ENCODE peak calls at places on chromosomes 7 and 10, in four cellular contexts. D, S, C and A are unnamed samples.

GRCh38 chr10:123249894-123250293 is 95.7 kb downstream of the BUB3 start:
- DNase-seq in D (no peak), S (no peak), C (no peak), A (no peak)

GRCh38 chr7:155190608-155191536 is 106.8 kb upstream of the INSIG1 start:
- DNase-seq in D (no peak), S (peak; percentile 71), C (peak; percentile 75), A (peak; percentile 38)

GRCh38 chr10:102781921-102782542 is 38.3 kb downstream of the WBP1L start:
- DNase-seq in D (no peak), S (no peak), C (no peak), A (no peak)

GRCh38 chr10:83373659-83374058 is 765.6 kb upstream of the GHITM start:
- DNase-seq in D (no peak), S (no peak), C (no peak), A (no peak)

GRCh38 chr7:45219801-45220200 is 62.2 kb downstream of the RAMP3 start:
- DNase-seq in D (no peak), S (no peak), C (no peak), A (no peak)

GRCh38 chr7:18425873-18426520 is 69.6 kb upstream of the HDAC9 start:
- DNase-seq in D (no peak), S (no peak), C (no peak), A (no peak)

GRCh38 chr10:71773221-71773971 is at the start of gene VSIR:
- DNase-seq in D (peak; percentile 89), S (peak; percentile 95), C (peak; percentile 96), A (peak; percentile 74)

GRCh38 chr7:55504093-55504859 is 68.0 kb downstream of the VOPP1 start:
- DNase-seq in D (no peak), S (no peak), C (peak; percentile 43), A (no peak)

GRCh38 chr7:155529845-155530244 is 16.5 kb downstream of the CNPY1 start:
- DNase-seq in D (no peak), S (no peak), C (no peak), A (no peak)

GRCh38 chr10:89458289-89458688 is 43.9 kb downstream of the IFIT5 start:
- DNase-seq in D (no peak), S (no peak), C (no peak), A (no peak)

GRCh38 chr7:76386691-76387260 is 22.7 kb downstream of the SSC4D start:
- DNase-seq in D (no peak), S (no peak), C (no peak), A (no peak)

GRCh38 chr10:3468919-3469638 is 296.5 kb upstream of the PITRM1 start:
- DNase-seq in D (peak; percentile 69), S (peak; percentile 77), C (no peak), A (peak; percentile 55)

GRCh38 chr10:78331391-78331922 is 297.8 kb downstream of the RPS24 start:
- DNase-seq in D (peak; percentile 79), S (no peak), C (peak; percentile 21), A (no peak)

GRCh38 chr10:60964257-60965235 is 20.6 kb upstream of the RHOBTB1 start:
- DNase-seq in D (peak; percentile 83), S (peak; percentile 71), C (peak; percentile 81), A (peak; percentile 65)
- H3K4me3 ChIP-seq in D (no peak overlapping the region), S (no peak overlapping the region), C (no peak overlapping the region), A (no peak overlapping the region)

DNA sequence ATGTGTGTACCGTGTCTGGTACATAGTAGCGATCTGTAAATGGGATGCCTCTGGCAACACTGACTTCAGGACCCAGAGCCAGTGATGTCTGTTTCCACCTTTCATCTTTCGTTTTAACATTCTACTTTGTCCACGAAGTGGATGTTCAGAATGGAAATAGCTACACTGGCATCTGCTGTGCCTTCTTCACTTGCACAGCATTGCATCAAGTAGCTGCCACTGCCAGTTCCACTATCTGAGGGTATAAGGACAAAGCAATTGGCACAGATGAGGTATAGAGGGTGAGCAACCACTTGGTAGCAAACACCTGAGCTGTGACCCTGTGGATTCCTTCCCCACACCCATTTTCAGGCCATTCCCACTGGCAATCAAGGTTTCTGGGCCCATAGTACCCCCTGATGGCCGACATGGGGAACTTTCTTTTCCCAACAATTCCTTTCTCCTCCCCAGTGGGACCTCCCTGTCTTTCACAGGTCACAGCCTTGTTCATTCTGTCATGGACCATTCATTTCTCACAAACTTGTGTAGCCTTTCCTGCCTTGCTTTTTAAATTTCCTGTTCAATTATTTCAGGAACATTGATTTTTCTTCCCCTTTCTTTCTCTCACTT is 4.0 kb downstream of the ITGA8 start:
- DNase-seq in D (no peak), S (no peak), C (no peak), A (no peak)
- H3K4me3 ChIP-seq in D (no peak overlapping the region), S (no peak overlapping the region), C (no peak overlapping the region), A (no peak overlapping the region)

GRCh38 chr7:70377957-70378356 is 754.0 kb upstream of the GALNT17 start:
- DNase-seq in D (no peak), S (no peak), C (no peak), A (no peak)

GRCh38 chr7:70383369-70383768 is 748.6 kb upstream of the GALNT17 start:
- DNase-seq in D (no peak), S (no peak), C (no peak), A (no peak)

GRCh38 chr7:70383947-70384475 is 747.9 kb upstream of the GALNT17 start:
- DNase-seq in D (no peak), S (no peak), C (no peak), A (no peak)

GRCh38 chr7:70379210-70379609 is 752.7 kb upstream of the GALNT17 start:
- DNase-seq in D (no peak), S (no peak), C (no peak), A (no peak)

DNA sequence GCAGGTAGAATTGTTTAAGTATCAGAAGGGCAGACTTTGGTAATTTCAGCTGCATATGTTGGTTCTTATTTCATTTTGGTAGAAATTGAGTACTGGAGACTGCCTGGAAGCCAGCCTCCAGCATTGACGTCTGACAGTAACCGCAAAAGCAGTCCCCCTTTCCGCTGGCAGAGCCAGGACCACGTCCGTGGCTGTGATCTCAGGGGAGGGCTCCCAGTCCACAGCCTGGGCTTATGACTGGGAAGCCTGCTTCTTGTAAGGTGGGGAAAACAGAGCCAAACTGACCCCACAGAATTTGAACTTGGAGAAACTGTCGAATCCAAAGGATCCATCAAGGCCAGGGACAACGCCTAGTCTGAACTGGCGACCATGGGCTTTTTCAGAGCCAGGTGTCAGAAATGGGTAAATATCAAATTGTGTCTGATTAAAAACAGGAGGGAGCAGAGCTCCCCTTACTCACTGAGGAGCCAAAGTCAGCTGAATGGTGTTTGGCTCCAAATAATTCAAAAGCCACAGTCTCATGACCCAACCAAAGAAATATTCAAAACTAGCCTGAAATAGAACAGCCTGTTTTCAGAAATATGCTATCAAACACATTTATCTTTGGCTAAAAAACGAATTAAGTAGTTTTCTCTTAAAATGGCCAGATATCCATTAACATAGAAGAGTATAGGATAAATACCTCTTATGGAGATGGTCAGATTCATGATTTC is 751.5 kb upstream of the GALNT17 start:
- DNase-seq in D (no peak), S (no peak), C (no peak), A (no peak)
- H3K4me3 ChIP-seq in D (no peak overlapping the region), S (no peak overlapping the region), C (no peak overlapping the region), A (no peak overlapping the region)

DNA sequence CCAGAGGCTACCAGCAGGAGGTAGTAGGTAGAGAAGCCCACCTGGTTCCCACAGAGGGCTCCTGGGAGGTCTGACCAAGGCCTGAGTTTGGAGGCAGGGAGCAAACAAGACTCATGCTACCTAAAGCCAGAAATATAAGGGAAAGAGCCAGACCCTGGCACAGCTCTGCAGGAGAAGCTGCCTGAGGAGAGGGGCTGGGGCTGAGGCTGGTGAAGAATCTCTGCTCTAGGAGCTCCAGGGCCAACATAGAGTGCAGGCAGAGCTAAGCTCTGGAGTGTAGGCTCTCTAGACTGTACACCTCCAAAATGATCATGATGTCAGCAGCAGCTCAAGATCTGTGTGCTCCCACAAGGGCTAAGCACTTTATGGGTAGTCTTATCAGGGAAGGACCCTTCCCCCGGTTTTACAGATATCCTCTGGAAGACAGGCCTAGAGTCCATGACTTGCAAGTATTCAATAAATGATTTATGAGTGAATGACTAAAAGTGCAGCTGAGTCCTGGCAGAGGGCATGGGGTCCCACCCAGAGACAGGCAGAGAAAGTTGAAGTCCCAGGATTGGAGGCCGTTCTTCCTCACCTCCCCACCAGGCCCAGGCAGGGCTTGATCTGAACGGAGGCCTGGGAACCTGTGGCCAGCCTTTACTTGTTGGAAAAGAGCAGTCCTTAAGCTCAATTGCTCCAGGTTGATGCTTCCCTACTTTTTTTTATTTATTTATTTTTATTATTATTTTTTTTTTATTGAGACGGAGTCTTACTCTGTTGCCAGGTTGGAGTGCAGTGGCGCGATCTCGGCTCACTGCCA is 71.5 kb upstream of the LRRC4 start:
- DNase-seq in D (no peak), S (peak; percentile 36), C (no peak), A (no peak)
- H3K4me3 ChIP-seq in D (no peak overlapping the region), S (no peak overlapping the region), C (no peak overlapping the region), A (no peak overlapping the region)

DNA sequence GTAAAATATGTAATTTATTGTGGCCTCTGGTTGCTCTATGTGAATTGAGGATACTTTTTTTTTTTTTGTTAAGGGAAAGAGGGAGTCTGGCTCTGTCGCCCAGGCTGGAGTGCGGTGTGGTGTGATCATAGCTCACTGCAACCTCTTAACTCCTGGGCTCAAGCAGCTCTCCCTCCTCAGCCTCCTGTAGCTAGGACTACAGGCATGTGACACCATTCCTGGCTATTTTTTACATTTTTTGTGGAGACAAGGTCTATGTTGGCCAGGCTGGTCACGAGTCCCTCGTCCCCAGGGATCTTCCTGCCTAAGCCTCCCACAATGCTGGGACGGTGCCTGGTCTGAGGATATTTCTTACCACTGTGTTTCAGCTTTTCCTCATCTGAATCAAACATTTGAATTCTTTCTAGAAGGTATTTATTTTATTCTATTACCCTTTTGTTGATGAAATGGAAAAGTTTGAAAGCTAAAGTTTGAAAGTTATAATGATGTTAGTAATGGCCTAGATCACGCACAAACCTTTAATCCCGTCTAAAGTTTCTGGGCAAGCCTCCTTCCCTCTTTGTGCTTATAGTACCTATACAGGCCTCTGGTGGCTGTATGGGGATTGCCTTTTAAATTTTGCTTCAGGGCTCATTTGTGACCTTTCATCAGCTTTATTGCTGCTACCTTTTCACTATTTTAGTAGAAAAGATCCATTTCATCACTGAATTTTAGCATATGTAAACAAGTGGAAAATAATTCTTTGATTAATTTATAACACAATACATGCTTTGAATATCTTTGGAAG is 2.0 kb downstream of the IFRD1 start:
- DNase-seq in D (peak; percentile 27), S (peak; percentile 68), C (peak; percentile 60), A (peak; percentile 74)
- H3K4me3 ChIP-seq in D (peak overlapping the region; percentile 99), S (peak overlapping the region; percentile 97), C (peak overlapping the region; percentile 99), A (peak overlapping the region; percentile 92)

DNA sequence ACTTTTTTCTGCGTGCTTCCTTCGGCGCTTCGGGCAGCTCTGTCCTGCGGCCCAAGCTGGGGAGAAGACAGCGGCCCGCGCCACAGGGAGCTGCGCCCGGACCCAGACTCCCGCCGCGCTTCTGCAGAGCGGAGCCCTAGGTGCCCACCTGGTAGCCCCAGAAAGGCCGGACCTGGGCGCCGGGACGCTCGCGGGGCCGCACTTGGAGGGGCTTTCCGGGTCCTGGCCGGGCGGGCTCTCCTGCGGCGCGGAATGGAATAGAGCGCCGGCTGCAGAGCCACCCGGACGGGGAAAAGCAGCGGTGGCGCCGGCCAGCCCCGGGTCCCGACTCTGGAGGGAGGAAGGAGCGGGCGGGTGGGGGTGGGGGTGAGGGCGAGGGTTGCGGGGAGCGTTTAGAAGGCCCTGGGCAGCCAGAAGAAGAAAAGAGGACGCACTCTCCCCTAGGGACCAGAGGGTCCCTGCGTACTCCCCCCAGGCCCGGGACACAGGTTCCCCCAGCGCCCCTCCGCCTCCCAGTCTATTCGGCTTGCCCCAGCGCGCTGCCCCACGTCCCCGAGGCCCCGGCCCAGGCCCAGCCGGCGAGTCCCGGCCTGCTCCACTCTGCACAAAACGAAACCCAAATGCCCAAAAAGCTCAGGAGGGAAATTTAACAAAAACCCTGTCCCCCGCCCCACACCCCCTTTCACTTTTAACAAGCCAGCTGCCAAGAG is 4.5 kb downstream of the ZNF503 start:
- DNase-seq in D (peak; percentile 36), S (peak; percentile 62), C (no peak), A (no peak)
- H3K4me3 ChIP-seq in D (peak overlapping the region; percentile 81), S (peak overlapping the region; percentile 51), C (peak overlapping the region; percentile 40), A (no peak overlapping the region)